ENCODE peak calls at places on chromosomes 12 and 14, in eight cellular contexts. A is upper lobe of right lung, B is MCF 10A, Q is MM.1S, N is fibroblast of lung, C is uterus, H is thoracic aorta, P is fibroblast of mammary gland. F is an unnamed sample.
A peak's percentile ranks its signal among the peaks of the same experiment; 100 is the strongest.

GRCh38 chr12:115993715-115994114 is 283.8 kb downstream of the MED13L start:
- DNase-seq in N (peak; percentile 28), P (no peak), B (no peak), A (no peak), Q (no peak), C (no peak), H (no peak), F (no peak)

GRCh38 chr12:462936-463705 is 3.4 kb downstream of the B4GALNT3 start:
- DNase-seq in P (no peak), A (peak; percentile 66), Q (no peak), N (no peak), H (no peak), C (no peak), B (peak; percentile 73), F (no peak)

GRCh38 chr12:12474471-12474928 is 88.2 kb downstream of the DUSP16 start:
- DNase-seq in A (no peak), P (no peak), B (no peak), C (no peak), Q (no peak), N (no peak), H (no peak), F (peak; percentile 36)

GRCh38 chr12:97960741-97961608 is 498.4 kb downstream of the RMST start:
- DNase-seq in A (no peak), H (no peak), B (peak; percentile 34), C (no peak), Q (peak; percentile 51), N (peak; percentile 14), P (peak; percentile 43), F (peak; percentile 35)

GRCh38 chr14:67391266-67391665 is 20.7 kb downstream of the PLEK2 start:
- DNase-seq in N (no peak), C (no peak), P (no peak), A (no peak), B (no peak), H (no peak), Q (no peak), F (no peak)

GRCh38 chr14:63547798-63548335 is 4.7 kb upstream of the PPP2R5E start:
- DNase-seq in A (no peak), N (no peak), P (no peak), H (no peak), C (no peak), Q (no peak), B (no peak), F (no peak)

GRCh38 chr14:20454359-20454644 is 310 bp downstream of the OSGEP start:
- DNase-seq in B (no peak), Q (peak; percentile 65), A (no peak), C (peak; percentile 74), P (peak; percentile 80), H (peak; percentile 33), N (no peak), F (no peak)

GRCh38 chr14:61034416-61035100 is 53.5 kb downstream of the SLC38A6 start:
- DNase-seq in N (no peak), H (no peak), B (peak; percentile 8), Q (peak; percentile 47), C (no peak), A (no peak), P (no peak), F (peak; percentile 5)

GRCh38 chr14:63875311-63875710 is 22.5 kb downstream of the SYNE2 start:
- DNase-seq in Q (no peak), N (peak; percentile 54), P (peak; percentile 76), B (peak; percentile 88), A (no peak), C (peak; percentile 39), H (no peak), F (no peak)

GRCh38 chr12:77032406-77032805 is 33.0 kb downstream of the E2F7 start:
- DNase-seq in A (no peak), Q (no peak), N (no peak), P (peak; percentile 46), B (peak; percentile 37), C (no peak), H (no peak), F (no peak)

GRCh38 chr14:58722433-58722832 is 84.7 kb downstream of the DACT1 start:
- DNase-seq in N (no peak), Q (no peak), C (no peak), B (no peak), P (no peak), A (no peak), H (no peak), F (no peak)

GRCh38 chr14:106044949-106045596 is 518.7 kb downstream of the TMEM121 start:
- DNase-seq in H (no peak), N (no peak), A (peak; percentile 77), B (peak; percentile 54), C (no peak), P (peak; percentile 29), Q (no peak), F (peak; percentile 51)

GRCh38 chr12:51534675-51535074 is 56.4 kb upstream of the SCN8A start:
- DNase-seq in H (no peak), C (no peak), P (no peak), N (no peak), A (no peak), B (no peak), Q (no peak), F (no peak)

GRCh38 chr12:51538149-51538548 is 52.9 kb upstream of the SCN8A start:
- DNase-seq in C (no peak), Q (no peak), A (no peak), B (no peak), P (no peak), N (no peak), H (no peak), F (no peak)

GRCh38 chr12:51534216-51534615 is 56.8 kb upstream of the SCN8A start:
- DNase-seq in C (no peak), N (no peak), Q (no peak), H (no peak), P (no peak), B (no peak), A (no peak), F (no peak)

GRCh38 chr12:51533799-51534198 is 57.2 kb upstream of the SCN8A start:
- DNase-seq in B (no peak), H (no peak), P (peak; percentile 37), Q (no peak), N (peak; percentile 36), A (no peak), C (no peak), F (no peak)

GRCh38 chr12:51536159-51536558 is 54.9 kb upstream of the SCN8A start:
- DNase-seq in N (peak; percentile 16), P (peak; percentile 20), C (no peak), A (no peak), Q (no peak), B (no peak), H (no peak), F (no peak)
- TF ChIP-seq CTCF in N (no peak), P (peak; percentile 18), C (no peak), A (no peak), Q (no peak), B (no peak), H (no peak), F (no peak)

GRCh38 chr12:52361553-52361952 is 5.7 kb downstream of the KRT85 start:
- DNase-seq in P (no peak), Q (no peak), A (no peak), C (no peak), H (no peak), B (no peak), N (no peak), F (no peak)

GRCh38 chr12:52363111-52363679 is 4.1 kb downstream of the KRT85 start:
- DNase-seq in H (no peak), N (no peak), C (no peak), B (no peak), A (no peak), P (no peak), Q (no peak), F (no peak)

GRCh38 chr12:52360663-52361271 is 6.5 kb downstream of the KRT85 start:
- DNase-seq in N (no peak), C (no peak), H (no peak), P (no peak), Q (no peak), B (no peak), A (no peak), F (no peak)

GRCh38 chr12:52364061-52364460 is 3.2 kb downstream of the KRT85 start:
- DNase-seq in C (no peak), P (no peak), H (no peak), Q (no peak), N (no peak), B (no peak), A (no peak), F (no peak)

DNA sequence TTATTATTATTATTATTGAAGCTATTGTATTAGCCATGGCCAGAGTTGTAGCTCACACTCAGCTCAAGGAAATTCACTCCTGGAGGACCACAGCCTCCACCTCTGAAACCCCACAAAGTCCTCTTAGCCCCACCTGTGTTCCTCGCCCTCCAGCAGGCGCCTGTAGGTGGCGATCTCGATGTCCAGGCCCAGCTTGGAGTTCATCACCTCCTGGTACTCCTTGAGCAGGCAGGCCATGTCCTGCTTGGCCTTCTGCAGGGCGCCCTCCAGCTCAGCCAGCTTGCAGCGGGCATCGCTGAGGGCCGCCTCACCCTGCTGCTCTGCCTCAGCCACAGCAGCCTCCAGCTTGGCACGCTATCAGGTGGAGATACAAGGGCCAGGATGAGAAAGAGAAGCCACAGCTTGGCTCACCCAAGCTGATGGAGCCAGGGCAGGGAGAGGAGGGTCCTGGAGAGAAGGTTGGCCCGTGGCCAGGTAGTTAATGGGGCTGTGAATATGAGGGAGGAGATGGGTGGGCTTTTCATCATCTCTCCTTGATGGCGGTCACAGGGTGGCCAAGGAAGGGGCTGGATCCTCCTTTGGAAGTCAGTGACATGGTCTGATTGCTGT is 5.1 kb downstream of the KRT85 start:
- DNase-seq in P (no peak), C (no peak), B (peak; percentile 19), A (no peak), N (no peak), Q (no peak), H (no peak), F (no peak)
- TF ChIP-seq CTCF in P (peak; percentile 32), C (no peak), B (peak; percentile 18), A (peak; percentile 16), N (no peak), Q (peak; percentile 34), H (no peak), F (no peak)

DNA sequence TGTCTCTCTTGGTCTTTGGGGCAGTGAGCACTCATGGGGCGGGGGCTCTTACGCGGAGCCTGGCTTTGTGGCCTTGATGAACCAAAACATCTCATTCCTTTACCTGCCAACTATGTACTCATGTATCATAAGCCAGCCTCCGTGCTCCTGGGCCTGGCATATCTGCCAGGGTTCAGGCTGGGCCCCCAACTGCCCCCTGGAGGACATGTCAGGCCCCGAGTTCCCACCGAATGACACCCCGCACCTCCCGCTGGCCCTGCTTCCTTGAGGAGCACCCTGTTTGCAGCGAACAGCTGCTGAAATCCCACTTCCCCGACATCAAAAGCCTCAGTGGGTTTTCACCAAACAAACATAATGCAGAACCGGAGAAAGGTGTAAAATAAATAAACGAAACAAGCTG is 139.3 kb downstream of the RBM19 start:
- DNase-seq in P (no peak), Q (no peak), N (no peak), H (no peak), A (no peak), B (no peak), C (no peak), F (no peak)
- TF ChIP-seq CTCF in P (no peak), Q (no peak), N (no peak), H (no peak), A (no peak), B (no peak), C (no peak), F (no peak)

DNA sequence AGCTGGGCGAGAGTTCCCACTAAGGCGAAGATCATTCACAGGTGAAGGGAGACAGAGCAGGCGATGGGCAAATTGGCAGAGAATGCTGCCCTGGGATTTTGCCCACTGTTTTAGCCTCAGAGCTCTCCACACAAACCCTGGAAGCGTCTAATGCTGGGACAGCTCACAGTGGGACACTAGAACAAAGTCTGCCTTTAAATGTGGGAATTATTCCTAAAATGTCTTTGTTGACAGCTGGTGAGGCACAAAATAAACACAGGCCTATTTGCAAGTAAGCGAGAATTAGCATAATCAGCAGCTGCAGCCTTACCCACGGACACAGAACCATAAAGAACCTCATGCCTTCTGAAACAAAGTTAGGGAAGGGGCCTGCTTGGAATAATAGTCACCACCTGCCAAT is 824.5 kb downstream of the AACS start:
- DNase-seq in Q (no peak), A (no peak), P (no peak), C (no peak), B (no peak), N (no peak), H (no peak), F (no peak)
- TF ChIP-seq CTCF in Q (no peak), A (no peak), P (no peak), C (no peak), B (no peak), N (no peak), H (no peak), F (no peak)